ENCODE peak calls at places on chromosomes 12 and 14, in ten cellular contexts. One of them, this sample, is unnamed.

GRCh38 chr14:74945261-74945851 is 10.0 kb downstream of the PGF start:
- DNase-seq in breast epithelium: no peak
- DNase-seq in HCT116: peak; percentile 27
- DNase-seq in prostate gland: no peak
- DNase-seq in esophagus muscularis mucosa: no peak
- DNase-seq in HepG2: no peak
- DNase-seq in sigmoid colon: peak; percentile 64
- DNase-seq in GM12878: no peak
- DNase-seq in endothelial cell of umbilical vein: peak; percentile 26
- DNase-seq in transverse colon: peak; percentile 47
- DNase-seq in this sample: no peak

GRCh38 chr12:131818821-131819585 is 9.2 kb upstream of the MMP17 start:
- DNase-seq in HepG2: peak; percentile 54
- DNase-seq in endothelial cell of umbilical vein: no peak
- DNase-seq in breast epithelium: no peak
- DNase-seq in HCT116: no peak
- DNase-seq in transverse colon: no peak
- DNase-seq in sigmoid colon: no peak
- DNase-seq in GM12878: no peak
- DNase-seq in prostate gland: no peak
- DNase-seq in esophagus muscularis mucosa: no peak
- DNase-seq in this sample: no peak

GRCh38 chr12:2751230-2751629 is 43.5 kb upstream of the FKBP4 start:
- DNase-seq in esophagus muscularis mucosa: peak; percentile 19
- DNase-seq in endothelial cell of umbilical vein: no peak
- DNase-seq in sigmoid colon: no peak
- DNase-seq in HCT116: no peak
- DNase-seq in HepG2: no peak
- DNase-seq in prostate gland: no peak
- DNase-seq in GM12878: no peak
- DNase-seq in breast epithelium: no peak
- DNase-seq in transverse colon: no peak
- DNase-seq in this sample: no peak

GRCh38 chr12:62930546-62931425 is 4.2 kb downstream of the PPM1H start:
- DNase-seq in sigmoid colon: no peak
- DNase-seq in endothelial cell of umbilical vein: no peak
- DNase-seq in prostate gland: no peak
- DNase-seq in breast epithelium: no peak
- DNase-seq in HepG2: no peak
- DNase-seq in transverse colon: no peak
- DNase-seq in HCT116: no peak
- DNase-seq in GM12878: no peak
- DNase-seq in esophagus muscularis mucosa: no peak
- DNase-seq in this sample: no peak

GRCh38 chr14:95679995-95680735 is 6.1 kb upstream of the TCL1B start:
- DNase-seq in endothelial cell of umbilical vein: no peak
- DNase-seq in transverse colon: no peak
- DNase-seq in GM12878: no peak
- DNase-seq in esophagus muscularis mucosa: no peak
- DNase-seq in HepG2: peak; percentile 21
- DNase-seq in sigmoid colon: no peak
- DNase-seq in prostate gland: no peak
- DNase-seq in HCT116: peak; percentile 13
- DNase-seq in breast epithelium: no peak
- DNase-seq in this sample: no peak

GRCh38 chr14:73402579-73402978 is 55.8 kb downstream of the NUMB start:
- DNase-seq in breast epithelium: no peak
- DNase-seq in sigmoid colon: no peak
- DNase-seq in prostate gland: no peak
- DNase-seq in HCT116: no peak
- DNase-seq in esophagus muscularis mucosa: no peak
- DNase-seq in GM12878: peak; percentile 59
- DNase-seq in endothelial cell of umbilical vein: no peak
- DNase-seq in HepG2: no peak
- DNase-seq in transverse colon: no peak
- DNase-seq in this sample: no peak

GRCh38 chr12:89477633-89478279 is 46.8 kb downstream of the GALNT4 start:
- DNase-seq in sigmoid colon: no peak
- DNase-seq in GM12878: no peak
- DNase-seq in endothelial cell of umbilical vein: no peak
- DNase-seq in transverse colon: no peak
- DNase-seq in HepG2: no peak
- DNase-seq in HCT116: no peak
- DNase-seq in prostate gland: no peak
- DNase-seq in esophagus muscularis mucosa: no peak
- DNase-seq in breast epithelium: no peak
- DNase-seq in this sample: no peak

GRCh38 chr12:77049767-77050353 is 15.5 kb downstream of the E2F7 start:
- DNase-seq in breast epithelium: no peak
- DNase-seq in sigmoid colon: no peak
- DNase-seq in endothelial cell of umbilical vein: peak; percentile 78
- DNase-seq in esophagus muscularis mucosa: no peak
- DNase-seq in GM12878: peak; percentile 44
- DNase-seq in prostate gland: peak; percentile 39
- DNase-seq in HepG2: peak; percentile 69
- DNase-seq in HCT116: peak; percentile 63
- DNase-seq in transverse colon: no peak
- DNase-seq in this sample: no peak

DNA sequence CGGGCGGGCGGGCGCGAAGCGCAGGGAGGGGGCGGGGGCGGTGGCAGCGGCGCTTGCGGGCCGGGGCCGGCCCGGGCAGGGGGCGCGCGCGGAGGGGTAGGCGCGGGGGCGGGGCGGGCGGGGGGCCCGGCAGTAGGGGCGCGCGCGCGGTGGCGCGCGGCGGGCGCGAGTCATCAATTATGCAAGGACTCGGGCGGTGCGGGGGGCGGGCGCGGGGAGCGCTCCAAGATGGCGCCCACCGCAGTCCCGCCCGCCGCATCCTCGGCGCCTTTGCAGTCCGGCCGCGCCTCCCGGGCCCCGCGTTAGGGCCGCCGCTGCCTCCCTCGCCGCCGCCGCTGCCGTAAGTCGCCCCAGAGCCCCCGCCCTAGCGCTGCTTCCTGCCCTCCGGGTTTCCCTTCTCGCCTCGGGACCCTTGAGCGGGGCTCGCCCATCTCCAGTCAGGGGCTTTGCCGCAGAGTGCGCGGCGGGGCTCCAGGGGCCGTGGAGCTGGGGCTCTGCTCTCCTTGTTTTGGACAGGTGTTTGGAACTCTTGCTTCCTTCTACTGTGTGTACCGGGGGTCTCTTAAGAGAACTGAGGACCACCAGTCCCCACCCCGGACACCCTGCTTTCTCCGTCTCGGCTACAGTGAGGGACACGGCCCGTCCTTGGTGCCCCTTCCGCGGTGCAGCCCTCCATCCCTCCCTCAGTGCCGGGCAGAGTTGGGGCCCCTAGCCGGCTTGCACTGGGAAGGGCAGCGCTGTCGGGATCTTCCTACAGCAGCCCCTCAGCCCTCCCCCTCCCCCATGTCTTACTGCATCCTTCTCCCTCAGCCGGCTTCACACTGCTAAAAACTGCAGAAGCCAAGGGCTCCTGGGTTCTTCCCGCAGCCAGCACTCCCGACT is at the start of gene SCN8A:
- DNase-seq in breast epithelium: no peak
- DNase-seq in prostate gland: peak; percentile 17
- DNase-seq in GM12878: no peak
- DNase-seq in HepG2: no peak
- DNase-seq in transverse colon: peak; percentile 27
- DNase-seq in sigmoid colon: no peak
- DNase-seq in esophagus muscularis mucosa: no peak
- DNase-seq in endothelial cell of umbilical vein: peak; percentile 24
- DNase-seq in HCT116: peak; percentile 16
- DNase-seq in this sample: peak; percentile 77
- H3K27ac ChIP-seq in breast epithelium: no peak within 1 kb of the TSS
- H3K27ac ChIP-seq in prostate gland: no peak within 1 kb of the TSS
- H3K27ac ChIP-seq in GM12878: no peak within 1 kb of the TSS
- H3K27ac ChIP-seq in HepG2: no peak within 1 kb of the TSS
- H3K27ac ChIP-seq in transverse colon: no peak within 1 kb of the TSS
- H3K27ac ChIP-seq in sigmoid colon: no peak within 1 kb of the TSS
- H3K27ac ChIP-seq in esophagus muscularis mucosa: no peak within 1 kb of the TSS
- H3K27ac ChIP-seq in endothelial cell of umbilical vein: no peak within 1 kb of the TSS
- H3K27ac ChIP-seq in HCT116: peak within 1 kb of the TSS; percentile 62
- H3K27ac ChIP-seq in this sample: no peak within 1 kb of the TSS

GRCh38 chr12:6463858-6464257 is 6.6 kb downstream of the VAMP1 start:
- DNase-seq in GM12878: no peak
- DNase-seq in breast epithelium: no peak
- DNase-seq in transverse colon: no peak
- DNase-seq in endothelial cell of umbilical vein: no peak
- DNase-seq in HCT116: no peak
- DNase-seq in prostate gland: no peak
- DNase-seq in esophagus muscularis mucosa: no peak
- DNase-seq in HepG2: no peak
- DNase-seq in sigmoid colon: no peak
- DNase-seq in this sample: no peak

GRCh38 chr12:6460751-6461371 is 9.0 kb downstream of the TAPBPL start:
- DNase-seq in sigmoid colon: no peak
- DNase-seq in GM12878: peak; percentile 59
- DNase-seq in HepG2: no peak
- DNase-seq in esophagus muscularis mucosa: no peak
- DNase-seq in endothelial cell of umbilical vein: no peak
- DNase-seq in breast epithelium: no peak
- DNase-seq in HCT116: no peak
- DNase-seq in transverse colon: no peak
- DNase-seq in prostate gland: no peak
- DNase-seq in this sample: no peak

GRCh38 chr12:6462234-6462995 is 8.1 kb downstream of the VAMP1 start:
- DNase-seq in HepG2: no peak
- DNase-seq in transverse colon: no peak
- DNase-seq in sigmoid colon: no peak
- DNase-seq in prostate gland: no peak
- DNase-seq in esophagus muscularis mucosa: no peak
- DNase-seq in HCT116: no peak
- DNase-seq in endothelial cell of umbilical vein: peak; percentile 18
- DNase-seq in GM12878: no peak
- DNase-seq in breast epithelium: no peak
- DNase-seq in this sample: no peak

GRCh38 chr12:6463211-6463610 is 7.3 kb downstream of the VAMP1 start:
- DNase-seq in HepG2: no peak
- DNase-seq in GM12878: no peak
- DNase-seq in esophagus muscularis mucosa: no peak
- DNase-seq in prostate gland: no peak
- DNase-seq in transverse colon: no peak
- DNase-seq in HCT116: no peak
- DNase-seq in endothelial cell of umbilical vein: peak; percentile 39
- DNase-seq in sigmoid colon: no peak
- DNase-seq in breast epithelium: no peak
- DNase-seq in this sample: no peak

DNA sequence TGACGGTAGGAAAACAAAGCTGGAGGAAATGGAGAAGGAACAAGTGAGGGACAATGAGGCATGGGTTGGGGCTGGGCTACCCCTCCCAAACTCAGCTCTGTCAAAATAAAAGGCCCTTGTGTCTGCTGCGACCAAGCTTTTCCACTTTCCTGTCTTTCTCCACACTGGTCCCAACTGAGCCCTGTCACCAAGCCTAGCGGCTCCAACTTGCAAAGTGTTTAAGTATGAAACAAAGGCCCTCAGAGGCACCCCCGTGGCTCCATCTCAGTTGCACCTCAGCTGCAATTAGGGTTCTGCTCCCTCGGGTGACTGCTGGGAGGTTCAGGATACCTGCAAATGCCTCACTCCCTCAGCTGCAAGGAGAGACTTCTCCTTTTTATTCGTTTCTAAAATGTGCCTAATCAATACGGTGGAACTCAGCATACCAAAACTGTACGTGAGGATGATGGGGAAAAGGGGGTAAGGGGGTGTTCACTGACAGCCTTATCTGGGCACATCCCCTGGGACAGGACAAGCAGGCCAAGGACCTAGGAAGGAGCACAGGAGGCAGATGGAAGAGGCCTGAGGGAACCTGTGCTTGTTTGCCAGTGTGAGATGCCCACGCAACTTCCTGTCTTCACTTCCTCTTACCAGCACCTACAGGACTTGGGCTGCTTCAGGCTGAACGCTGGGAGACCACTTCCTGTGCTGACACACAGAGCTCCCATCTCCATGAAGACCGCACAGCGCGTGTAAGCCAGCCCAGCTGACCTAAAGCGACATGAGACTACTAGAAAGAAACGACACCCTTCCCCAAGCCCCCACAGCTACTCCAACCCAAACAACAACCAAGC is 8.9 kb downstream of the VAMP1 start:
- DNase-seq in endothelial cell of umbilical vein: no peak
- DNase-seq in breast epithelium: peak; percentile 59
- DNase-seq in sigmoid colon: peak; percentile 79
- DNase-seq in GM12878: peak; percentile 95
- DNase-seq in HepG2: no peak
- DNase-seq in prostate gland: peak; percentile 24
- DNase-seq in esophagus muscularis mucosa: no peak
- DNase-seq in transverse colon: peak; percentile 80
- DNase-seq in HCT116: no peak
- DNase-seq in this sample: peak; percentile 96
- H3K4me1 ChIP-seq in endothelial cell of umbilical vein: peaks cover 13% of the 10 kb centered on the region
- H3K4me1 ChIP-seq in breast epithelium: no peaks in the 10 kb centered on the region
- H3K4me1 ChIP-seq in sigmoid colon: peaks cover 8% of the 10 kb centered on the region
- H3K4me1 ChIP-seq in GM12878: peaks cover 51% of the 10 kb centered on the region
- H3K4me1 ChIP-seq in HepG2: peaks cover 5% of the 10 kb centered on the region
- H3K4me1 ChIP-seq in prostate gland: no peaks in the 10 kb centered on the region
- H3K4me1 ChIP-seq in esophagus muscularis mucosa: peaks cover 37% of the 10 kb centered on the region
- H3K4me1 ChIP-seq in transverse colon: peaks cover 39% of the 10 kb centered on the region
- H3K4me1 ChIP-seq in HCT116: no peaks in the 10 kb centered on the region
- H3K4me1 ChIP-seq in this sample: peaks cover 55% of the 10 kb centered on the region

GRCh38 chr12:57127101-57127709 is 1.1 kb upstream of the LRP1 start:
- DNase-seq in esophagus muscularis mucosa: no peak
- DNase-seq in HepG2: peak; percentile 84
- DNase-seq in breast epithelium: peak; percentile 78
- DNase-seq in sigmoid colon: peak; percentile 85
- DNase-seq in transverse colon: peak; percentile 90
- DNase-seq in HCT116: peak; percentile 68
- DNase-seq in GM12878: no peak
- DNase-seq in prostate gland: peak; percentile 73
- DNase-seq in endothelial cell of umbilical vein: no peak
- DNase-seq in this sample: peak; percentile 80

GRCh38 chr12:57126561-57126960 is 1.7 kb upstream of the LRP1 start:
- DNase-seq in breast epithelium: no peak
- DNase-seq in GM12878: no peak
- DNase-seq in endothelial cell of umbilical vein: no peak
- DNase-seq in prostate gland: no peak
- DNase-seq in sigmoid colon: no peak
- DNase-seq in HCT116: no peak
- DNase-seq in HepG2: no peak
- DNase-seq in esophagus muscularis mucosa: no peak
- DNase-seq in transverse colon: peak; percentile 15
- DNase-seq in this sample: peak; percentile 20

GRCh38 chr12:57128519-57129247 is 400 bp downstream of the LRP1 start:
- DNase-seq in GM12878: no peak
- DNase-seq in endothelial cell of umbilical vein: no peak
- DNase-seq in sigmoid colon: peak; percentile 72
- DNase-seq in breast epithelium: no peak
- DNase-seq in prostate gland: no peak
- DNase-seq in HCT116: no peak
- DNase-seq in transverse colon: peak; percentile 19
- DNase-seq in HepG2: no peak
- DNase-seq in esophagus muscularis mucosa: no peak
- DNase-seq in this sample: peak; percentile 74

GRCh38 chr12:57129311-57130288 is 1.3 kb downstream of the LRP1 start:
- DNase-seq in transverse colon: peak; percentile 38
- DNase-seq in sigmoid colon: peak; percentile 88
- DNase-seq in esophagus muscularis mucosa: no peak
- DNase-seq in prostate gland: no peak
- DNase-seq in HepG2: no peak
- DNase-seq in breast epithelium: no peak
- DNase-seq in HCT116: no peak
- DNase-seq in GM12878: no peak
- DNase-seq in endothelial cell of umbilical vein: no peak
- DNase-seq in this sample: peak; percentile 62

DNA sequence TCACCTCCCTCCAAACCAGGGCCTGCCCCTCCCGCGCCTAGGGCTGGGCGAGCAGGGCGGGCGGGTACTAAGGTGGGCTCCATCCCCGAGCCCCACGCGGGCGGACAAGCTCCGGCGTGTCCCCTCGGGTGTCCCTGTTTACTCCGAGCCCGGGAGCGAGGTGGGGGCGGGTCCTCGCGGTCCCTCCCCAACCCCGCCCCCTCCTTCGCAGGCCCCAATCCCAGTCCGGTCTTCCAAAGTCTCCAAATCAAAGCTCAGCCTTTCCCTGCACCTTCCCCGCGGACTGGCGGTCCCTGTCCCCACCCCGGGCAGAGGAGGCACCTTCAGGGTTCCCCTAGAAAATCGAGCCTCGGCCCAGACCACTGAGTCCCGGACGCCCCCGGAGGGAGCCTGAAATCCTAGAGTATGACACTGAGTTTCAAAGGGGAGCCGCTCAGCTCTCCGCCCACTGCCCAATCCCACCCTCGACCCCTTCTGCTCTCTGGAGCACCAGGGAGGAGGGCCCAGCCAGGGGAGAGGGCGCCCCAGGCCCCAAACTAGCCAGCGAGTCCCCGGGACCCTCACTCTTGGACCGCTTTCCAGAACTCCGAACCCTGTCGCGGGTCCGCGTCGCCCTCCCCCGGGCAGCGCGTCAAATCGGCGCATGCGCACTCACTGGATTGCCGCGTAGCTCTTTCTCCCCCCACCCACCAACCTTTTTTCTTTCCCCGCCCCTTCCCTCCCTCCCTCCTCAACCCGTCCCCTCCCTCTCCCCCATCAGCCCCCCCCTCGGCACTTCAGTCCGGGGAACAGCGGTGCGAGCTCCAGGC is at the start of gene LRP1:
- DNase-seq in breast epithelium: peak; percentile 87
- DNase-seq in transverse colon: peak; percentile 88
- DNase-seq in GM12878: no peak
- DNase-seq in sigmoid colon: peak; percentile 95
- DNase-seq in prostate gland: peak; percentile 90
- DNase-seq in endothelial cell of umbilical vein: peak; percentile 77
- DNase-seq in esophagus muscularis mucosa: peak; percentile 97
- DNase-seq in HepG2: peak; percentile 76
- DNase-seq in HCT116: peak; percentile 67
- DNase-seq in this sample: peak; percentile 90
- TF ChIP-seq POLR2AphosphoS5 in breast epithelium: peak; percentile 54
- TF ChIP-seq POLR2AphosphoS5 in transverse colon: peak; percentile 80
- TF ChIP-seq POLR2AphosphoS5 in GM12878: no peak
- TF ChIP-seq POLR2AphosphoS5 in sigmoid colon: peak; percentile 90
- TF ChIP-seq POLR2AphosphoS5 in prostate gland: peak; percentile 78
- TF ChIP-seq POLR2AphosphoS5 in endothelial cell of umbilical vein: no peak
- TF ChIP-seq POLR2AphosphoS5 in esophagus muscularis mucosa: peak; percentile 93
- TF ChIP-seq POLR2AphosphoS5 in HepG2: peak; percentile 74
- TF ChIP-seq POLR2AphosphoS5 in HCT116: peak; percentile 74
- TF ChIP-seq POLR2AphosphoS5 in this sample: peak; percentile 85

GRCh38 chr14:85620937-85621336 is 91.0 kb downstream of the FLRT2 start:
- DNase-seq in esophagus muscularis mucosa: no peak
- DNase-seq in GM12878: no peak
- DNase-seq in HCT116: no peak
- DNase-seq in HepG2: no peak
- DNase-seq in endothelial cell of umbilical vein: no peak
- DNase-seq in prostate gland: no peak
- DNase-seq in sigmoid colon: no peak
- DNase-seq in transverse colon: no peak
- DNase-seq in breast epithelium: no peak
- DNase-seq in this sample: no peak
- H3K27ac ChIP-seq in esophagus muscularis mucosa: no peak overlapping the region
- H3K27ac ChIP-seq in GM12878: no peak overlapping the region
- H3K27ac ChIP-seq in HCT116: no peak overlapping the region
- H3K27ac ChIP-seq in HepG2: no peak overlapping the region
- H3K27ac ChIP-seq in endothelial cell of umbilical vein: no peak overlapping the region
- H3K27ac ChIP-seq in prostate gland: no peak overlapping the region
- H3K27ac ChIP-seq in sigmoid colon: no peak overlapping the region
- H3K27ac ChIP-seq in transverse colon: no peak overlapping the region
- H3K27ac ChIP-seq in breast epithelium: no peak overlapping the region
- H3K27ac ChIP-seq in this sample: no peak overlapping the region